ENCODE peak calls at places on chromosome 2, in four cellular contexts. One of them, this sample, is unnamed.

GRCh38 chr2:198326431-198326830 is 522.0 kb downstream of the PLCL1 start:
- DNase-seq in GM12878: no peak
- DNase-seq in HepG2: no peak
- DNase-seq in H1: no peak
- DNase-seq in this sample: no peak

GRCh38 chr2:119292226-119292625 is 68.6 kb downstream of the STEAP3 start:
- DNase-seq in GM12878: no peak
- DNase-seq in HepG2: peak
- DNase-seq in H1: no peak
- DNase-seq in this sample: no peak

GRCh38 chr2:48695991-48696390 is 59.5 kb downstream of the LHCGR start:
- DNase-seq in GM12878: no peak
- DNase-seq in HepG2: no peak
- DNase-seq in H1: no peak
- DNase-seq in this sample: no peak

GRCh38 chr2:58376592-58376991 is 135.5 kb upstream of the FANCL start:
- DNase-seq in GM12878: no peak
- DNase-seq in HepG2: no peak
- DNase-seq in H1: no peak
- DNase-seq in this sample: no peak

GRCh38 chr2:150572194-150572766 is 84.8 kb upstream of the RND3 start:
- DNase-seq in GM12878: no peak
- DNase-seq in HepG2: no peak
- DNase-seq in H1: no peak
- DNase-seq in this sample: no peak

GRCh38 chr2:9708683-9709538 is 78.1 kb upstream of the YWHAQ start:
- DNase-seq in GM12878: no peak
- DNase-seq in HepG2: no peak
- DNase-seq in H1: no peak
- DNase-seq in this sample: no peak

GRCh38 chr2:99863914-99864273 is 278.5 kb downstream of the AFF3 start:
- DNase-seq in GM12878: no peak
- DNase-seq in HepG2: no peak
- DNase-seq in H1: no peak
- DNase-seq in this sample: no peak

GRCh38 chr2:53593891-53594585 is 173.6 kb upstream of the CHAC2 start:
- DNase-seq in GM12878: no peak
- DNase-seq in HepG2: no peak
- DNase-seq in H1: no peak
- DNase-seq in this sample: no peak

GRCh38 chr2:46749042-46749461 is 166.6 kb downstream of the MCFD2 start:
- DNase-seq in GM12878: no peak
- DNase-seq in HepG2: peak
- DNase-seq in H1: no peak
- DNase-seq in this sample: no peak

GRCh38 chr2:53561155-53561554 is 206.4 kb upstream of the CHAC2 start:
- DNase-seq in GM12878: no peak
- DNase-seq in HepG2: no peak
- DNase-seq in H1: no peak
- DNase-seq in this sample: no peak

GRCh38 chr2:147224070-147224469 is 620.8 kb upstream of the ACVR2A start:
- DNase-seq in GM12878: no peak
- DNase-seq in HepG2: no peak
- DNase-seq in H1: no peak
- DNase-seq in this sample: no peak

GRCh38 chr2:237281900-237282306 is 132.1 kb downstream of the COL6A3 start:
- DNase-seq in GM12878: no peak
- DNase-seq in HepG2: no peak
- DNase-seq in H1: no peak
- DNase-seq in this sample: no peak

GRCh38 chr2:64157792-64158191 is 13.6 kb upstream of the PELI1 start:
- DNase-seq in GM12878: no peak
- DNase-seq in HepG2: no peak
- DNase-seq in H1: no peak
- DNase-seq in this sample: no peak

GRCh38 chr2:85695121-85695520 is 963 bp downstream of the GNLY start:
- DNase-seq in GM12878: no peak
- DNase-seq in HepG2: no peak
- DNase-seq in H1: no peak
- DNase-seq in this sample: no peak

GRCh38 chr2:61463769-61464475 is 7.0 kb downstream of the USP34 start:
- DNase-seq in GM12878: no peak
- DNase-seq in HepG2: no peak
- DNase-seq in H1: no peak
- DNase-seq in this sample: no peak

GRCh38 chr2:163469561-163469962 is 266.2 kb downstream of the FIGN start:
- DNase-seq in GM12878: no peak
- DNase-seq in HepG2: no peak
- DNase-seq in H1: no peak
- DNase-seq in this sample: no peak

GRCh38 chr2:118032169-118033013 is 18.5 kb upstream of the CCDC93 start:
- DNase-seq in GM12878: no peak
- DNase-seq in HepG2: peak
- DNase-seq in H1: peak
- DNase-seq in this sample: peak

GRCh38 chr2:10057231-10058107 is 14.1 kb downstream of the KLF11 start:
- DNase-seq in GM12878: no peak
- DNase-seq in HepG2: peak
- DNase-seq in H1: peak
- DNase-seq in this sample: peak

GRCh38 chr2:57888463-57888862 is 158.1 kb upstream of the VRK2 start:
- DNase-seq in GM12878: no peak
- DNase-seq in HepG2: no peak
- DNase-seq in H1: no peak
- DNase-seq in this sample: no peak

GRCh38 chr2:161146209-161146775 is 13.9 kb upstream of the TANK start:
- DNase-seq in GM12878: no peak
- DNase-seq in HepG2: no peak
- DNase-seq in H1: no peak
- DNase-seq in this sample: no peak

GRCh38 chr2:182595650-182596049 is 120.4 kb upstream of the DNAJC10 start:
- DNase-seq in GM12878: no peak
- DNase-seq in HepG2: no peak
- DNase-seq in H1: no peak
- DNase-seq in this sample: no peak

GRCh38 chr2:113253453-113253852 is 25.3 kb downstream of the PAX8 start:
- DNase-seq in GM12878: no peak
- DNase-seq in HepG2: no peak
- DNase-seq in H1: no peak
- DNase-seq in this sample: no peak

GRCh38 chr2:104378853-104379374 is 475.0 kb upstream of the POU3F3 start:
- DNase-seq in GM12878: no peak
- DNase-seq in HepG2: peak
- DNase-seq in H1: no peak
- DNase-seq in this sample: peak

GRCh38 chr2:224650815-224651439 is 65.2 kb downstream of the CCDC195 start:
- DNase-seq in GM12878: no peak
- DNase-seq in HepG2: peak
- DNase-seq in H1: no peak
- DNase-seq in this sample: peak

GRCh38 chr2:1900736-1901135 is 156.4 kb upstream of the PXDN start:
- DNase-seq in GM12878: no peak
- DNase-seq in HepG2: no peak
- DNase-seq in H1: peak
- DNase-seq in this sample: peak

GRCh38 chr2:170177950-170178781 is at the start of gene MYO3B:
- DNase-seq in GM12878: no peak
- DNase-seq in HepG2: no peak
- DNase-seq in H1: no peak
- DNase-seq in this sample: no peak

GRCh38 chr2:86764661-86765307 is 25.9 kb downstream of the CD8A start:
- DNase-seq in GM12878: no peak
- DNase-seq in HepG2: peak
- DNase-seq in H1: no peak
- DNase-seq in this sample: peak

GRCh38 chr2:37616674-37616999 is 54.8 kb downstream of the CDC42EP3 start:
- DNase-seq in GM12878: no peak
- DNase-seq in HepG2: no peak
- DNase-seq in H1: no peak
- DNase-seq in this sample: no peak

GRCh38 chr2:217065695-217066405 is 206.0 kb upstream of the TNP1 start:
- DNase-seq in GM12878: no peak
- DNase-seq in HepG2: no peak
- DNase-seq in H1: no peak
- DNase-seq in this sample: no peak

GRCh38 chr2:176001281-176001902 is 675 bp downstream of the LNPK start:
- DNase-seq in GM12878: peak
- DNase-seq in HepG2: peak
- DNase-seq in H1: no peak
- DNase-seq in this sample: peak

GRCh38 chr2:105406221-105406620 is 7.4 kb upstream of the FHL2 start:
- DNase-seq in GM12878: no peak
- DNase-seq in HepG2: no peak
- DNase-seq in H1: no peak
- DNase-seq in this sample: peak

GRCh38 chr2:40085786-40086185 is 306.7 kb upstream of the THUMPD2 start:
- DNase-seq in GM12878: no peak
- DNase-seq in HepG2: no peak
- DNase-seq in H1: no peak
- DNase-seq in this sample: no peak

GRCh38 chr2:23901966-23902942 is 24.7 kb downstream of the ATAD2B start:
- DNase-seq in GM12878: no peak
- DNase-seq in HepG2: no peak
- DNase-seq in H1: no peak
- DNase-seq in this sample: no peak

GRCh38 chr2:158507141-158507540 is 50.4 kb downstream of the PKP4 start:
- DNase-seq in GM12878: no peak
- DNase-seq in HepG2: no peak
- DNase-seq in H1: no peak
- DNase-seq in this sample: no peak

DNA sequence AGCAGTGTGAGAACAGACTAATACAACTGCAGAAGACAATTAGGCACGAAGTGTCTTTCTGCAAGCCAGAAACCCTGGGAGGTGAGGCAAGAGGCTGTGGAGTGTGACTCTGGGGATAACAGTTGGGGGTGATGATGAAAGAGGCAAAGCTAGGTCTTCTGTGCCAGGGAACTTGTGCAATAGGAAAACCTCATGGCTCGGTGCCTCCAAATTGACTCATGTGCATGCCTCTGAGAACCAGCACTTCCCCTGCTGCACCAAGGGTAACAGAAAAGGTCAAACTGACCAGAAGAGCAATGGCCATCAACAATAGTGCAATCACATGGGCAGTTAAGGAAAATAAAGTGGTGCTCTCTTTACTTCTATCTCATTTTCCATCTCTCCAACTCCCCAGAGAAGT is 136.4 kb downstream of the SCG2 start:
- DNase-seq in GM12878: no peak
- DNase-seq in HepG2: no peak
- DNase-seq in H1: no peak
- DNase-seq in this sample: no peak
- TF ChIP-seq TCF12 in GM12878: no peak
- TF ChIP-seq TCF12 in HepG2: no peak
- TF ChIP-seq TCF12 in H1: no peak
- TF ChIP-seq TCF12 in this sample: peak

DNA sequence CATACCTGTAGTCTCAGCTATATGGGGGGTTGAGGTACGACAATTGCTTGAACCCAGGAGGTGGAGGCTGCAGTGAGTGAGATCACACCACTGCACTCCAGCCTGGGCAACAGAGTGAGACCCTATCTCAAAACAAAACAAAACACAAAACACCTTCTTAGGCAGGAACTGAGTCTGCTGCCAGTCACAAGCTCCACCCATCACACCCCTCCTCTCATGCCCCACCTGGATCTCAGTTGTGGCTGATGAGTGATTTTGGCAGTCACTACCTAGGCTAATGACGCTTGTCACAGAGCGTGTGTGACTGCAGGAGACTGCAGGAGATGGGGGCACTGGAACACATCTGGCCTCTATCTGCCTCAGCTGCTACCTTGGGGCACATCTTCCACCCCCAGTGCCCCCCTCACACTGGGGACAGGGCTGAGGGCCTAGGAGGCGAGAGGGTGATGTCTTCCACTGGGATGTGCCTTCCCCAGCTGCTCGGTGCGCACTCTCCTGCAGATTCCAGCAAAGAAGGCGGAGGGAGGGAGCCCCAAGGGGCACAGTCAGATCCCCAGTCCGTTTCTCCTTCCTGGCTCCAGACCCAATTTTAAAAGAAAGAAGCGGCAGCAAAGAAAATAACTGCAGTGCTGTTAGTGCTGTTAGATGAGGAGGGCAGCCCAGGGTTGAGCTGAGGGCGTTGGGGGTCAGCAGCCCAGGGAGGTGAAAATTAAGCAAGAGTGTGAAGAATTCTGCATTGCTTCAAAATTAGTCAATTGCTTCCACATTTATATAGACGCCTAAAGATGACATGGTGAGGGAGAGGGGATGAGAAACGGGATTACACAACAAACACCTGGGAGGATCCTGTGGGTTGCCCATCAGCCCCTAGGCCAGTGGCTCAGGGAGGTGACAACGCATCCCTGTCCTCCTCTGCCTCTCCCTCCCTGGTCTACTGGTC is 143.6 kb upstream of the HAAO start:
- DNase-seq in GM12878: no peak
- DNase-seq in HepG2: no peak
- DNase-seq in H1: no peak
- DNase-seq in this sample: no peak
- H3K27ac ChIP-seq in GM12878: no peak
- H3K27ac ChIP-seq in HepG2: no peak
- H3K27ac ChIP-seq in H1: no peak
- H3K27ac ChIP-seq in this sample: no peak

DNA sequence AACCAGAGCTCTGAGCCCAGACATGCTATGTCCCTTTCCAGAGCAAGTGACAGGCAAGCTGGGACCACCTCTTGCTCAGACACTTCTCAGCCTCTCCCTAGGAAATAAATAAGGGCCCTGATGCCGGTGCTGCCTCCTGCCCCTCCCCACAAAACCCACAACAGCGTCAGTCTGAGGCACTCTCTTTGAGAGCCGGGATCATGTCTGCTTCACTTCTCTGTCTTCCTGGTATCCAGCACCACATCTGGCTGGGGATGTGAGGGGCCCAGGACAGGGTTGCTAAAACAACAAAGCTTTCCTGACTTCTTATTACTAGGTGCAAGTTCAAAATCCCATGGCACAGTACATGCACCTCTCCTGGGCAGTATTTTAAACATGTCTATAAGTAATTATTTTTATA is 103.9 kb upstream of the GLI2 start:
- DNase-seq in GM12878: no peak
- DNase-seq in HepG2: no peak
- DNase-seq in H1: no peak
- DNase-seq in this sample: no peak
- TF ChIP-seq TCF12 in GM12878: no peak
- TF ChIP-seq TCF12 in HepG2: no peak
- TF ChIP-seq TCF12 in H1: no peak
- TF ChIP-seq TCF12 in this sample: no peak

GRCh38 chr2:234689911-234690379 is 193.1 kb upstream of the ARL4C start:
- DNase-seq in GM12878: no peak
- DNase-seq in HepG2: no peak
- DNase-seq in H1: no peak
- DNase-seq in this sample: no peak

GRCh38 chr2:234687718-234688475 is 191.0 kb upstream of the ARL4C start:
- DNase-seq in GM12878: no peak
- DNase-seq in HepG2: no peak
- DNase-seq in H1: peak
- DNase-seq in this sample: no peak

GRCh38 chr2:234682492-234683228 is 185.8 kb upstream of the ARL4C start:
- DNase-seq in GM12878: no peak
- DNase-seq in HepG2: peak
- DNase-seq in H1: peak
- DNase-seq in this sample: no peak

GRCh38 chr2:234683950-234684349 is 187.1 kb upstream of the ARL4C start:
- DNase-seq in GM12878: no peak
- DNase-seq in HepG2: no peak
- DNase-seq in H1: peak
- DNase-seq in this sample: no peak

GRCh38 chr2:234686088-234686890 is 189.4 kb upstream of the ARL4C start:
- DNase-seq in GM12878: no peak
- DNase-seq in HepG2: peak
- DNase-seq in H1: peak
- DNase-seq in this sample: no peak
- H3K27ac ChIP-seq in GM12878: no peak
- H3K27ac ChIP-seq in HepG2: peak
- H3K27ac ChIP-seq in H1: peak
- H3K27ac ChIP-seq in this sample: no peak

This sample was measured in SK-N-SH.